ENCODE peak calls at places on chromosome 18, in four cellular contexts. J, Y, I and K are unnamed samples.

GRCh38 chr18:7793100-7793499 is 226.0 kb downstream of the PTPRM start:
- DNase-seq in J (no peak), Y (no peak), I (no peak), K (no peak)

GRCh38 chr18:51340332-51340731 is 142.9 kb upstream of the MEX3C start:
- DNase-seq in I (no peak), J (no peak), Y (no peak), K (no peak)

GRCh38 chr18:14086459-14087231 is 45.6 kb downstream of the ZNF519 start:
- DNase-seq in I (no peak), Y (no peak), J (peak; percentile 81), K (no peak)

GRCh38 chr18:25016181-25016580 is 335.8 kb downstream of the ZNF521 start:
- DNase-seq in I (no peak), J (no peak), Y (no peak), K (no peak)

GRCh38 chr18:76414936-76415621 is 80.0 kb downstream of the ZNF516 start:
- DNase-seq in J (no peak), I (no peak), Y (no peak), K (no peak)

GRCh38 chr18:11974741-11975325 is 6.5 kb upstream of the IMPA2 start:
- DNase-seq in I (no peak), J (no peak), Y (no peak), K (no peak)

GRCh38 chr18:68608861-68609465 is 105.9 kb downstream of the TMX3 start:
- DNase-seq in Y (no peak), J (no peak), I (no peak), K (no peak)

GRCh38 chr18:13184396-13184795 is 34.2 kb upstream of the LDLRAD4 start:
- DNase-seq in J (no peak), I (no peak), Y (no peak), K (no peak)

GRCh38 chr18:12811191-12811950 is 72.7 kb downstream of the PTPN2 start:
- DNase-seq in Y (no peak), I (no peak), J (no peak), K (no peak)

GRCh38 chr18:75130591-75131274 is 78.2 kb downstream of the PTGR3 start:
- DNase-seq in J (peak; percentile 11), Y (no peak), I (no peak), K (peak; percentile 8)

GRCh38 chr18:77114564-77115391 is 17.8 kb downstream of the MBP start:
- DNase-seq in Y (peak; percentile 65), J (no peak), I (no peak), K (no peak)

GRCh38 chr18:26657618-26658581 is 109.5 kb upstream of the KCTD1 start:
- DNase-seq in J (no peak), I (no peak), Y (no peak), K (no peak)

GRCh38 chr18:77113361-77114069 is 19.1 kb downstream of the MBP start:
- DNase-seq in Y (no peak), J (no peak), I (no peak), K (no peak)

GRCh38 chr18:48874701-48875162 is 76.0 kb downstream of the SMAD7 start:
- DNase-seq in J (no peak), Y (no peak), I (no peak), K (no peak)

GRCh38 chr18:40877096-40877495 is 1077.9 kb upstream of the PIK3C3 start:
- DNase-seq in J (no peak), I (peak; percentile 16), Y (peak; percentile 73), K (peak; percentile 80)

GRCh38 chr18:70132999-70133398 is 72.5 kb downstream of the RTTN start:
- DNase-seq in I (peak; percentile 54), Y (peak; percentile 95), J (no peak), K (peak; percentile 84)

GRCh38 chr18:36446059-36446458 is 148.5 kb downstream of the FHOD3 start:
- DNase-seq in Y (no peak), I (no peak), J (no peak), K (no peak)

GRCh38 chr18:37564796-37565137 is 831 bp downstream of the CELF4 start:
- DNase-seq in J (peak; percentile 93), Y (no peak), I (peak; percentile 5), K (peak; percentile 9)
- H3K4me3 ChIP-seq in J (peak overlapping the region; percentile 81), Y (no peak overlapping the region), I (no peak overlapping the region), K (peak overlapping the region; percentile 33)

GRCh38 chr18:5543036-5543671 is 643 bp downstream of the EPB41L3 start:
- DNase-seq in J (peak; percentile 70), Y (no peak), I (no peak), K (no peak)
- H3K4me3 ChIP-seq in J (peak overlapping the region; percentile 78), Y (peak overlapping the region; percentile 54), I (peak overlapping the region; percentile 64), K (peak overlapping the region; percentile 72)

DNA sequence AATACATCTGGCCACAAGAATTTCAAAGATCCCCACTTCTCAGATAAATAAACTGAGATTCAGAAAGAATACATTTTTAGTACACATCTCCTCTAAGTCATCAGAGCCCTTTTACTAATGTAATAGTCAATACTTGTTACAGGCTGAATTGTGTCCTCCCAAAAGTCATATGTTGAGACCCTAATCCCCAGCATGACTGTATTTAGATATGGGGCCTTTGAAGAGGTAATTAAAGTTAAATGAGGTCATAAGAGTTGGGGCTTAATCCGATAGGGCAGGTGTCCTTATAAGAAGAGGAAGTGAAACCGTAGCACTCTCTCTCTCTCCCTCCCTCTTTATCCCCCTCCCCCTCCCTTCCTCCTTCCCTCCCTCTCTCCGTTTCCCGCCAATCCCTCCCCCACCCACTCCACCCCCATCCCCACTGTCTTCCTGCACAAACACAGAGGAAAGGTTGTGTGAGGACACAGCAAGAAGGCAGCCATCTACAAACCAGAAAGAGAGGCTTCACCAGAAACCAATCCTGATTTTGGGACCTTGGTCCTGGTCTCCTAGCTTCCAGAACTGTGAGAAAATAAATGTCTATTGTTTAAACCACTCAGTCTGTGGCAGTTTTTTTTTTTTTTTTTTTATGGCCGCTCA is 66.6 kb upstream of the ZNF397 start:
- DNase-seq in J (no peak), I (no peak), Y (no peak), K (no peak)
- H3K4me3 ChIP-seq in J (no peak overlapping the region), I (no peak overlapping the region), Y (no peak overlapping the region), K (no peak overlapping the region)

DNA sequence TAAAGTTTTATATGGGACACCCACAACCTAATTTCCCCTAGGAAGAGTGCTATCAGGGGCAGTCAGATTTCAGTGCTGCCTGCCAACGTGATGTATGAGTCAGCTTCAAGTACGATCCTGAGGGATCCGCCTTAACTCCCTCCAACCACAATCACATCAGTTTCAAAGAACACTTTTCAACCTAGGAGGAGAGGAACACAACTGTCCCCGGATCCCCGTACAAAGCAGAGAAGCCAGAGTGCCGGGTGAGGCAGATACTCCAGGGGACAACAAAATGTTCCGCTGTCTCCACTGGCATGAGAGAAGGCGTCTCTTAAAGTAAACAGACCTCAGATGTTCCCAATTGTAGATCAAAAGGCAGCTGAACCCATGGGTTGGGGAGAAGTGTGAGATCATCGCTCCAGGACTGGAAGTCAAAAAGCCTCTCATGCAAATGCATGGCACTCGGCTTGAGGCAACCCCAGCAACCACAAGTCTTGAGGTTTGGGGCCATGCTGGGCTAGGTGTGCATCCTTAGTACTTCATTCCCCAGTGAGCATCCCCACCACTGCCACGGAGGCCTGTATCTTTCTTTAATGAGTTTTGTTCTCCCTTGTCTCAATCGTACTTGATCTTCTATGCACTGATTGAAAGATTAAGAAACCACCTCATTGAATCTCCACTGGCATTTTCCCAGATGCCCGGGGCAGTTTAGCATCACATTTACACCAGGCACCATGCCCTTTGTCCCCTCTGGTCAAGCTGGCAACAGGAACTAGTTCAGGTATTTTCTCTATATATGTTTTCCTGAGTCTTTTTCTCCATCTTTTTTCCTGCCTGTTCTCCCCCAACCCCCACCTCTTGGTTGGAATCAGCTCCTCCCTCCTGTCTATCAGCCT is 91.0 kb upstream of the CCBE1 start:
- DNase-seq in Y (no peak), J (no peak), I (peak; percentile 57), K (peak; percentile 43)
- H3K4me3 ChIP-seq in Y (peak overlapping the region; percentile 38), J (no peak overlapping the region), I (peak overlapping the region; percentile 10), K (no peak overlapping the region)

DNA sequence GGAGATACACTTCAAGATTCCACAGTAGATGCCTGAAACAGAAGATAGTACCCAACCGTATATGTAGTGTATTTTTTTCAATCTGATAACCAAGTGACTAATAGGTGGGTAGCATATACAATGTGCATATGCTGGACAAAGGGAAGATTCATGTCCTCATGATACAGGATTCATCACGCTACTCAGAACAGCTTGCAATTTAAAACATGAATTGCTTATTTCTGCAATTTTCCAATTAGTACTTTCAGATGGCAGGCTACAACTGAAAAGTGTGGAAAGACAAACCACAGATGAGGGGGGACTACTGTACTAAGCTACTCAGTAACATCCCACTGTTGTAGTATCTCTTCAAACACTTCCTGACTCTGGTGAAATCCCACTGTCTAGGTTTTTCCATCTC is 3.7 kb downstream of the IER3IP1 start:
- DNase-seq in I (no peak), J (no peak), Y (no peak), K (no peak)
- H3K4me3 ChIP-seq in I (no peak overlapping the region), J (no peak overlapping the region), Y (no peak overlapping the region), K (no peak overlapping the region)

DNA sequence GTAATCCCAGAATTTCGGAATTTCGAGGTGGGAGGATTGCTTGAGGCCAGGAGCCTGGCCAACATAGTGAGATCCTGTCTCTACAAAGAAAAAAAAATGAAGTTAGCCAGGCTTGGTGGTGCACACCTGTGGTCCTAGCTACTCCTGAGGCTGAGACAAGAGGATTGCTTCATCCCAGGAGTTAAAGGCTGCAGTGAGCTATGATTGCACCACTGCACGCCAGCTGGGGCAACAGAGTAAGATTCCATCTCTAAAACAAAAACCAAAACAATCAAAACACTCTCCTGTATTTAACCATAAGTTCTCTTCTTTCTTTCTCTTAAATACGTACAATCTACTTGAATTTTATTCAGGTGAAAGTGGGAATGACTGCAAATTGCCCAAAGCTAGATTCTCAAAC is 33.8 kb upstream of the NEDD4L start:
- DNase-seq in J (no peak), I (no peak), Y (no peak), K (no peak)
- H3K4me3 ChIP-seq in J (no peak overlapping the region), I (no peak overlapping the region), Y (no peak overlapping the region), K (no peak overlapping the region)

GRCh38 chr18:22865354-22866116 is 67.6 kb upstream of the RBBP8 start:
- DNase-seq in I (no peak), J (no peak), Y (no peak), K (no peak)
- H3K4me3 ChIP-seq in I (no peak overlapping the region), J (no peak overlapping the region), Y (no peak overlapping the region), K (no peak overlapping the region)